ENCODE peak calls at places on chromosomes 5 and 9, in eight cellular contexts. S is AG09309, M is AG04449, P is brain microvascular endothelial cell, R is tibial nerve, X is left ventricle myocardium inferior, J is hepatocyte, I is heart right ventricle. G is an unnamed sample.

GRCh38 chr5:132008961-132009680 is 2.3 kb downstream of the ACSL6 start:
- DNase-seq in S (no peak), M (no peak), P (no peak), R (no peak), X (no peak), J (no peak), I (no peak), G (no peak)

GRCh38 chr9:120284796-120285195 is 295.2 kb downstream of the CDK5RAP2 start:
- DNase-seq in S (no peak), M (no peak), P (no peak), R (no peak), X (no peak), J (no peak), I (no peak), G (no peak)

GRCh38 chr9:34328500-34328982 is 527 bp downstream of the KIF24 start:
- DNase-seq in S (no peak), M (no peak), P (no peak), R (no peak), X (no peak), J (no peak), I (no peak), G (peak)

GRCh38 chr9:136902259-136902821 is 16.0 kb downstream of the TRAF2 start:
- DNase-seq in S (peak), M (peak), P (peak), R (peak), X (peak), J (peak), I (peak), G (peak)

GRCh38 chr9:87714819-87715218 is 11.1 kb upstream of the CTSL start:
- DNase-seq in S (peak), M (peak), P (peak), R (peak), X (no peak), J (peak), I (no peak), G (peak)

GRCh38 chr9:37921546-37922300 is 17.8 kb upstream of the SLC25A51 start:
- DNase-seq in S (no peak), M (no peak), P (no peak), R (no peak), X (no peak), J (no peak), I (no peak), G (peak)

GRCh38 chr5:135033026-135033861 is 784 bp downstream of the PITX1 start:
- DNase-seq in S (no peak), M (no peak), P (no peak), R (no peak), X (peak), J (peak), I (no peak), G (peak)

GRCh38 chr9:109297899-109298298 is 23.0 kb downstream of the EPB41L4B start:
- DNase-seq in S (peak), M (peak), P (peak), R (no peak), X (no peak), J (no peak), I (no peak), G (peak)

GRCh38 chr9:90071257-90071656 is 466.4 kb downstream of the GADD45G start:
- DNase-seq in S (no peak), M (no peak), P (no peak), R (no peak), X (no peak), J (no peak), I (no peak), G (no peak)

GRCh38 chr9:89522261-89522978 is 24.5 kb upstream of the SEMA4D start:
- DNase-seq in S (no peak), M (no peak), P (no peak), R (no peak), X (no peak), J (no peak), I (no peak), G (no peak)

GRCh38 chr5:95281211-95281610 is 3.7 kb downstream of the MCTP1 start:
- DNase-seq in S (no peak), M (no peak), P (peak), R (no peak), X (no peak), J (no peak), I (no peak), G (peak)

GRCh38 chr5:148938535-148938907 is 112.1 kb downstream of the ADRB2 start:
- DNase-seq in S (no peak), M (no peak), P (no peak), R (no peak), X (no peak), J (no peak), I (no peak), G (no peak)

GRCh38 chr5:56735845-56736641 is 79.3 kb upstream of the MAP3K1 start:
- DNase-seq in S (no peak), M (no peak), P (no peak), R (no peak), X (no peak), J (no peak), I (no peak), G (no peak)

GRCh38 chr5:34708777-34709176 is 52.6 kb downstream of the RAI14 start:
- DNase-seq in S (no peak), M (no peak), P (no peak), R (no peak), X (no peak), J (no peak), I (no peak), G (no peak)

GRCh38 chr5:436641-436975 is 6.4 kb upstream of the EXOC3 start:
- DNase-seq in S (no peak), M (no peak), P (no peak), R (no peak), X (no peak), J (no peak), I (peak), G (no peak)

GRCh38 chr5:125575561-125576504 is 829.4 kb upstream of the ZNF608 start:
- DNase-seq in S (no peak), M (no peak), P (no peak), R (no peak), X (no peak), J (peak), I (no peak), G (no peak)

GRCh38 chr9:8627944-8628679 is 828.5 kb upstream of the DMAC1 start:
- DNase-seq in S (peak), M (no peak), P (no peak), R (no peak), X (no peak), J (peak), I (no peak), G (peak)

GRCh38 chr5:138601444-138601843 is 26.2 kb upstream of the HSPA9 start:
- DNase-seq in S (peak), M (peak), P (peak), R (no peak), X (no peak), J (peak), I (no peak), G (peak)

GRCh38 chr5:159061834-159062530 is 37.7 kb downstream of the EBF1 start:
- DNase-seq in S (no peak), M (no peak), P (peak), R (no peak), X (no peak), J (no peak), I (no peak), G (peak)

GRCh38 chr5:42490836-42491235 is 67.6 kb downstream of the GHR start:
- DNase-seq in S (no peak), M (no peak), P (no peak), R (no peak), X (no peak), J (no peak), I (no peak), G (no peak)

GRCh38 chr5:140220032-140220697 is 45.2 kb downstream of the CYSTM1 start:
- DNase-seq in S (no peak), M (no peak), P (no peak), R (no peak), X (no peak), J (no peak), I (no peak), G (no peak)

GRCh38 chr5:56183507-56183906 is 49.6 kb downstream of the ANKRD55 start:
- DNase-seq in S (peak), M (peak), P (peak), R (no peak), X (no peak), J (no peak), I (no peak), G (peak)

GRCh38 chr5:83911367-83911919 is 190.8 kb upstream of the HAPLN1 start:
- DNase-seq in S (no peak), M (no peak), P (no peak), R (no peak), X (no peak), J (no peak), I (no peak), G (no peak)

GRCh38 chr5:77707786-77708185 is 68.4 kb downstream of the TBCA start:
- DNase-seq in S (no peak), M (no peak), P (peak), R (no peak), X (no peak), J (no peak), I (no peak), G (no peak)

GRCh38 chr5:99034336-99034735 is 105.5 kb upstream of the CHD1 start:
- DNase-seq in S (no peak), M (no peak), P (peak), R (no peak), X (no peak), J (peak), I (no peak), G (peak)
- TF ChIP-seq CTCF in S (no peak), M (no peak), P (no peak), R (no peak), X (no peak), J (no peak), I (no peak), G (no peak)

GRCh38 chr9:113464672-113465271 is 1.2 kb downstream of the RGS3 start:
- DNase-seq in S (no peak), M (no peak), P (no peak), R (no peak), X (no peak), J (no peak), I (no peak), G (no peak)
- H3K4me3 ChIP-seq in S (no peak), M (no peak), P (no peak), R (no peak), X (peak), J (no peak), I (peak), G (no peak)

GRCh38 chr5:12837592-12837991 is 933.3 kb upstream of the CTNND2 start:
- DNase-seq in S (no peak), M (no peak), P (no peak), R (no peak), X (no peak), J (no peak), I (no peak), G (no peak)
- TF ChIP-seq CTCF in S (no peak), M (no peak), P (no peak), R (no peak), X (no peak), J (no peak), I (no peak), G (no peak)

GRCh38 chr9:114855488-114855887 is 49.6 kb upstream of the TNFSF15 start:
- DNase-seq in S (no peak), M (no peak), P (no peak), R (no peak), X (no peak), J (no peak), I (no peak), G (peak)

GRCh38 chr9:114853071-114853865 is 47.4 kb upstream of the TNFSF15 start:
- DNase-seq in S (no peak), M (no peak), P (no peak), R (no peak), X (no peak), J (peak), I (no peak), G (no peak)

GRCh38 chr9:114854736-114855355 is 49.0 kb upstream of the TNFSF15 start:
- DNase-seq in S (no peak), M (no peak), P (no peak), R (no peak), X (no peak), J (no peak), I (no peak), G (no peak)

GRCh38 chr9:114856942-114857315 is 51.1 kb upstream of the TNFSF15 start:
- DNase-seq in S (no peak), M (no peak), P (no peak), R (no peak), X (no peak), J (no peak), I (no peak), G (no peak)

DNA sequence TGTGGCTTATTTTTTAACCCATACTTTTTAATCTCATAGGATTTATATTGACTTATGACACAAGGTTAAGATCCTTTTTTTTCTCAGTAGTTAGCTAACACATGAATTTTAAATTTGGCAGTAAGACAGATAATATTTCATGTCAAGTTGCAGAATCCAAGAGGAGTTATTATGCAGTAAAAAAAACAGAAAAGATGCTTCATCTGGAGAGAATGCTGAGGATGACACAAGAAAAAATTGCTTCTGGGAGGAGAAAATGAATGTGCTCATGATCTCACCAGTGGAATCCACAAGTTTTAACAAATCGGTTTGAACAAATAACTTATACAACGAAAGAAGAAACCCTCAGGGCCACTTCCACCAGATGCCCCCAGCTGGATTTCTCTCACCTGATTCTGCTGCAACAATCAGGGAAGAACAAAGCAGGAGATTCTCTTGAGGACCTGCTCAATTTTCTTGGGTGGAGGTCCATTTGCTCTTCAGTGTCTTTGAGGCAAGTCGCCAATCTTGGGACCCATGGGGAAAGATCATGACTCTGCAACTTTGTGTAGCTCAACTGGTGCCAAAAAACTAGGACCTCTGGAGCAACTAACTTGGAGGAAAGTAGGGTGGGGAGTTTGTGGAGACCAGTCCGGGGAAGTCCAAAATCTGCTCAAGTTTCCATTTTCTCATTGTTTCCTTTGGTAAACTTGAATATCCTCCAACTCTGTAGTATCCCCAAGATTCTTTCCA is 50.5 kb upstream of the TNFSF15 start:
- DNase-seq in S (peak), M (peak), P (peak), R (peak), X (peak), J (no peak), I (no peak), G (peak)
- H3K4me3 ChIP-seq in S (no peak), M (no peak), P (no peak), R (no peak), X (no peak), J (no peak), I (no peak), G (no peak)

DNA sequence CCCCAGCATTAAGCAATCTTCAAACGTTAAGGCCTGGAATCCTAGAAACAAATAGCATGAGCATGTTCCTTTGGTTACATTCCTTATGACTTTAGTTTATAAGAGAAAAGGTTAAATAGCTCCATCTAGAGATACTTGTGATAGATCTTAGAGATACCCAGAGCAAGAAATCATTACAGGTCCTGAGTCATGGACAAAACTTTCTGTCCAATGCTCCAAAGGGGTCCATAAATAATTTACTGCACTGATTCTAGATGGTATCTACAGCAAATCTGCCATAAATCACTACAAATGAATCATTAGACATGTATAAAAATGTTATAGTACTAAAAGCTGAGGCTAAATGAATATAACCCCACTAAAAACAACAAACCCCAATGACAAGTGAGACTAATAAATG is 139.6 kb downstream of the HTR1A start:
- DNase-seq in S (no peak), M (no peak), P (no peak), R (no peak), X (no peak), J (no peak), I (no peak), G (no peak)
- TF ChIP-seq CTCF in S (no peak), M (no peak), P (no peak), R (no peak), X (no peak), J (peak), I (no peak), G (no peak)

GRCh38 chr9:18235181-18235908 is 238.6 kb upstream of the ADAMTSL1 start:
- DNase-seq in S (no peak), M (no peak), P (no peak), R (no peak), X (no peak), J (no peak), I (no peak), G (no peak)

GRCh38 chr9:18233776-18234445 is 240.0 kb upstream of the ADAMTSL1 start:
- DNase-seq in S (no peak), M (no peak), P (no peak), R (no peak), X (no peak), J (no peak), I (no peak), G (no peak)

GRCh38 chr9:18229992-18230676 is 243.8 kb upstream of the ADAMTSL1 start:
- DNase-seq in S (no peak), M (no peak), P (no peak), R (no peak), X (no peak), J (no peak), I (no peak), G (no peak)

GRCh38 chr9:18236336-18236735 is 237.6 kb upstream of the ADAMTSL1 start:
- DNase-seq in S (no peak), M (no peak), P (no peak), R (no peak), X (no peak), J (no peak), I (no peak), G (no peak)

GRCh38 chr9:18233311-18233710 is 240.6 kb upstream of the ADAMTSL1 start:
- DNase-seq in S (no peak), M (no peak), P (no peak), R (no peak), X (no peak), J (no peak), I (no peak), G (peak)
- H3K4me3 ChIP-seq in S (no peak), M (no peak), P (no peak), R (no peak), X (no peak), J (no peak), I (no peak), G (no peak)

GRCh38 chr5:174571662-174572397 is 152.6 kb upstream of the MSX2 start:
- DNase-seq in S (peak), M (peak), P (peak), R (peak), X (peak), J (peak), I (peak), G (peak)
- TF ChIP-seq CTCF in S (peak), M (peak), P (peak), R (no peak), X (peak), J (peak), I (peak), G (peak)

G was measured in fibroblast of the aortic adventitia.